ENCODE peak calls at places on chromosome 13, in seven cellular contexts. One of them, this sample, is unnamed.

GRCh38 chr13:96686286-96686685 is 308.0 kb downstream of the OXGR1 start:
- DNase-seq in HT1080: no peak
- DNase-seq in mucosa of gallbladder: no peak
- DNase-seq in WERI-Rb-1: no peak
- DNase-seq in right lobe of liver: no peak
- DNase-seq in RWPE1: no peak
- DNase-seq in lower lobe of right lung: no peak
- DNase-seq in this sample: no peak

GRCh38 chr13:102517959-102518358 is 78.8 kb upstream of the TPP2 start:
- DNase-seq in RWPE1: peak
- DNase-seq in lower lobe of right lung: no peak
- DNase-seq in mucosa of gallbladder: no peak
- DNase-seq in WERI-Rb-1: no peak
- DNase-seq in right lobe of liver: no peak
- DNase-seq in HT1080: peak
- DNase-seq in this sample: no peak

GRCh38 chr13:75514080-75515040 is 23.3 kb downstream of the COMMD6 start:
- DNase-seq in WERI-Rb-1: no peak
- DNase-seq in lower lobe of right lung: no peak
- DNase-seq in RWPE1: no peak
- DNase-seq in HT1080: peak
- DNase-seq in right lobe of liver: no peak
- DNase-seq in mucosa of gallbladder: no peak
- DNase-seq in this sample: no peak

GRCh38 chr13:102642475-102642874 is 45.7 kb downstream of the TPP2 start:
- DNase-seq in right lobe of liver: peak
- DNase-seq in WERI-Rb-1: peak
- DNase-seq in mucosa of gallbladder: no peak
- DNase-seq in HT1080: no peak
- DNase-seq in lower lobe of right lung: peak
- DNase-seq in RWPE1: no peak
- DNase-seq in this sample: no peak

GRCh38 chr13:54573186-54573585 is 1544.6 kb downstream of the OLFM4 start:
- DNase-seq in HT1080: no peak
- DNase-seq in mucosa of gallbladder: no peak
- DNase-seq in right lobe of liver: no peak
- DNase-seq in RWPE1: no peak
- DNase-seq in lower lobe of right lung: no peak
- DNase-seq in WERI-Rb-1: no peak
- DNase-seq in this sample: no peak

GRCh38 chr13:40146586-40147240 is 491.3 kb downstream of the COG6 start:
- DNase-seq in WERI-Rb-1: no peak
- DNase-seq in RWPE1: no peak
- DNase-seq in lower lobe of right lung: no peak
- DNase-seq in HT1080: no peak
- DNase-seq in right lobe of liver: no peak
- DNase-seq in mucosa of gallbladder: no peak
- DNase-seq in this sample: no peak

GRCh38 chr13:76848596-76848995 is 37.6 kb downstream of the KCTD12 start:
- DNase-seq in WERI-Rb-1: peak
- DNase-seq in right lobe of liver: no peak
- DNase-seq in mucosa of gallbladder: no peak
- DNase-seq in HT1080: no peak
- DNase-seq in lower lobe of right lung: peak
- DNase-seq in RWPE1: no peak
- DNase-seq in this sample: no peak

GRCh38 chr13:46352810-46353209 is 34.2 kb downstream of the RUBCNL start:
- DNase-seq in mucosa of gallbladder: no peak
- DNase-seq in right lobe of liver: no peak
- DNase-seq in RWPE1: no peak
- DNase-seq in HT1080: no peak
- DNase-seq in WERI-Rb-1: no peak
- DNase-seq in lower lobe of right lung: peak
- DNase-seq in this sample: no peak

GRCh38 chr13:28173793-28174192 is 35.4 kb downstream of the PAN3 start:
- DNase-seq in RWPE1: peak
- DNase-seq in lower lobe of right lung: no peak
- DNase-seq in right lobe of liver: no peak
- DNase-seq in mucosa of gallbladder: no peak
- DNase-seq in WERI-Rb-1: no peak
- DNase-seq in HT1080: no peak
- DNase-seq in this sample: no peak

GRCh38 chr13:25945596-25945995 is 106.2 kb downstream of the SHISA2 start:
- DNase-seq in WERI-Rb-1: no peak
- DNase-seq in HT1080: peak
- DNase-seq in lower lobe of right lung: no peak
- DNase-seq in mucosa of gallbladder: no peak
- DNase-seq in right lobe of liver: no peak
- DNase-seq in RWPE1: no peak
- DNase-seq in this sample: no peak

GRCh38 chr13:63421113-63421512 is 2005.5 kb upstream of the PCDH20 start:
- DNase-seq in lower lobe of right lung: no peak
- DNase-seq in RWPE1: no peak
- DNase-seq in WERI-Rb-1: no peak
- DNase-seq in mucosa of gallbladder: no peak
- DNase-seq in right lobe of liver: no peak
- DNase-seq in HT1080: no peak
- DNase-seq in this sample: no peak

GRCh38 chr13:34941436-34941834 is 635 bp upstream of the NBEA start:
- DNase-seq in HT1080: no peak
- DNase-seq in RWPE1: no peak
- DNase-seq in WERI-Rb-1: no peak
- DNase-seq in right lobe of liver: no peak
- DNase-seq in lower lobe of right lung: no peak
- DNase-seq in mucosa of gallbladder: no peak
- DNase-seq in this sample: no peak

GRCh38 chr13:86846501-86846900 is 824.7 kb upstream of the SLITRK5 start:
- DNase-seq in HT1080: peak
- DNase-seq in RWPE1: no peak
- DNase-seq in WERI-Rb-1: no peak
- DNase-seq in lower lobe of right lung: no peak
- DNase-seq in mucosa of gallbladder: no peak
- DNase-seq in right lobe of liver: no peak
- DNase-seq in this sample: no peak

GRCh38 chr13:25608181-25608580 is 236.4 kb downstream of the ATP8A2 start:
- DNase-seq in lower lobe of right lung: no peak
- DNase-seq in mucosa of gallbladder: no peak
- DNase-seq in right lobe of liver: no peak
- DNase-seq in RWPE1: no peak
- DNase-seq in HT1080: no peak
- DNase-seq in WERI-Rb-1: no peak
- DNase-seq in this sample: no peak

GRCh38 chr13:43196171-43196611 is 172.8 kb downstream of the DNAJC15 start:
- DNase-seq in HT1080: no peak
- DNase-seq in lower lobe of right lung: no peak
- DNase-seq in RWPE1: no peak
- DNase-seq in right lobe of liver: no peak
- DNase-seq in WERI-Rb-1: peak
- DNase-seq in mucosa of gallbladder: no peak
- DNase-seq in this sample: no peak

GRCh38 chr13:72424059-72424458 is 303.4 kb downstream of the MZT1 start:
- DNase-seq in RWPE1: no peak
- DNase-seq in lower lobe of right lung: no peak
- DNase-seq in mucosa of gallbladder: no peak
- DNase-seq in HT1080: no peak
- DNase-seq in WERI-Rb-1: no peak
- DNase-seq in right lobe of liver: no peak
- DNase-seq in this sample: no peak

GRCh38 chr13:111139452-111139851 is 24.3 kb downstream of the ARHGEF7 start:
- DNase-seq in mucosa of gallbladder: no peak
- DNase-seq in right lobe of liver: no peak
- DNase-seq in WERI-Rb-1: no peak
- DNase-seq in HT1080: no peak
- DNase-seq in RWPE1: no peak
- DNase-seq in lower lobe of right lung: no peak
- DNase-seq in this sample: no peak

GRCh38 chr13:97043302-97043701 is 49.0 kb upstream of the OXGR1 start:
- DNase-seq in right lobe of liver: no peak
- DNase-seq in lower lobe of right lung: no peak
- DNase-seq in HT1080: peak
- DNase-seq in RWPE1: no peak
- DNase-seq in WERI-Rb-1: no peak
- DNase-seq in mucosa of gallbladder: no peak
- DNase-seq in this sample: no peak

GRCh38 chr13:53137777-53138176 is 109.2 kb downstream of the OLFM4 start:
- DNase-seq in WERI-Rb-1: no peak
- DNase-seq in RWPE1: peak
- DNase-seq in HT1080: peak
- DNase-seq in mucosa of gallbladder: no peak
- DNase-seq in lower lobe of right lung: no peak
- DNase-seq in right lobe of liver: no peak
- DNase-seq in this sample: no peak

GRCh38 chr13:25292301-25292700 is 5.0 kb upstream of the MTMR6 start:
- DNase-seq in HT1080: peak
- DNase-seq in mucosa of gallbladder: peak
- DNase-seq in RWPE1: no peak
- DNase-seq in right lobe of liver: no peak
- DNase-seq in lower lobe of right lung: no peak
- DNase-seq in WERI-Rb-1: peak
- DNase-seq in this sample: no peak

GRCh38 chr13:113907637-113908617 is 44.1 kb upstream of the GAS6 start:
- DNase-seq in right lobe of liver: no peak
- DNase-seq in HT1080: peak
- DNase-seq in lower lobe of right lung: no peak
- DNase-seq in mucosa of gallbladder: no peak
- DNase-seq in WERI-Rb-1: peak
- DNase-seq in RWPE1: peak
- DNase-seq in this sample: no peak

GRCh38 chr13:32491028-32491427 is 47.6 kb downstream of the N4BP2L2 start:
- DNase-seq in WERI-Rb-1: no peak
- DNase-seq in RWPE1: no peak
- DNase-seq in HT1080: no peak
- DNase-seq in mucosa of gallbladder: no peak
- DNase-seq in lower lobe of right lung: no peak
- DNase-seq in right lobe of liver: no peak
- DNase-seq in this sample: no peak

GRCh38 chr13:75675421-75675820 is 39.3 kb downstream of the LMO7 start:
- DNase-seq in right lobe of liver: no peak
- DNase-seq in HT1080: no peak
- DNase-seq in RWPE1: no peak
- DNase-seq in WERI-Rb-1: no peak
- DNase-seq in lower lobe of right lung: no peak
- DNase-seq in mucosa of gallbladder: no peak
- DNase-seq in this sample: no peak

GRCh38 chr13:101554420-101555125 is 102.1 kb downstream of the ITGBL1 start:
- DNase-seq in RWPE1: no peak
- DNase-seq in WERI-Rb-1: peak
- DNase-seq in lower lobe of right lung: no peak
- DNase-seq in HT1080: peak
- DNase-seq in right lobe of liver: no peak
- DNase-seq in mucosa of gallbladder: no peak
- DNase-seq in this sample: no peak

GRCh38 chr13:31207630-31208549 is 8.1 kb downstream of the B3GLCT start:
- DNase-seq in mucosa of gallbladder: no peak
- DNase-seq in WERI-Rb-1: peak
- DNase-seq in right lobe of liver: no peak
- DNase-seq in HT1080: no peak
- DNase-seq in lower lobe of right lung: no peak
- DNase-seq in RWPE1: no peak
- DNase-seq in this sample: no peak

GRCh38 chr13:84973661-84974060 is 825.6 kb downstream of the SLITRK6 start:
- DNase-seq in HT1080: no peak
- DNase-seq in right lobe of liver: no peak
- DNase-seq in RWPE1: no peak
- DNase-seq in mucosa of gallbladder: no peak
- DNase-seq in WERI-Rb-1: no peak
- DNase-seq in lower lobe of right lung: no peak
- DNase-seq in this sample: no peak

GRCh38 chr13:46600943-46601311 is 48.0 kb downstream of the LRCH1 start:
- DNase-seq in right lobe of liver: no peak
- DNase-seq in WERI-Rb-1: no peak
- DNase-seq in RWPE1: no peak
- DNase-seq in HT1080: no peak
- DNase-seq in lower lobe of right lung: no peak
- DNase-seq in mucosa of gallbladder: no peak
- DNase-seq in this sample: no peak

GRCh38 chr13:111269508-111269907 is 50.9 kb upstream of the TEX29 start:
- DNase-seq in RWPE1: no peak
- DNase-seq in WERI-Rb-1: no peak
- DNase-seq in lower lobe of right lung: no peak
- DNase-seq in mucosa of gallbladder: no peak
- DNase-seq in right lobe of liver: no peak
- DNase-seq in HT1080: no peak
- DNase-seq in this sample: no peak

GRCh38 chr13:46339035-46339666 is 47.9 kb downstream of the RUBCNL start:
- DNase-seq in HT1080: peak
- DNase-seq in right lobe of liver: no peak
- DNase-seq in WERI-Rb-1: no peak
- DNase-seq in RWPE1: no peak
- DNase-seq in lower lobe of right lung: peak
- DNase-seq in mucosa of gallbladder: peak
- DNase-seq in this sample: no peak

This sample was measured in HepG2.